ENCODE peak calls at places on chromosomes 13 and 19, in ten cellular contexts. B is COR-L47; A is amniotic epithelial cell; K is AG08395; W is dorsolateral prefrontal cortex; S is CD8-positive, alpha-beta memory T cell; H is NCI-H187; T is NCI-H345; M is B cell; R is CD4-positive, CD25-positive, alpha-beta regulatory T cell. E is an unnamed sample.

GRCh38 chr19:55605207-55605636 is 225 bp upstream of the ZNF865 start:
- DNase-seq in B (peak; percentile 99), A (peak; percentile 93), K (peak; percentile 99), W (peak; percentile 96), S (peak; percentile 98), H (peak; percentile 97), T (peak; percentile 96), M (peak; percentile 97), R (peak; percentile 98), E (peak; percentile 100)

GRCh38 chr13:66826398-66826797 is 403.7 kb downstream of the PCDH9 start:
- DNase-seq in B (no peak), A (no peak), K (no peak), W (no peak), S (no peak), H (no peak), T (no peak), M (no peak), R (no peak), E (no peak)

GRCh38 chr19:36898422-36898821 is 17.7 kb downstream of the ZNF829 start:
- DNase-seq in B (no peak), A (no peak), K (no peak), W (no peak), S (no peak), H (no peak), T (no peak), M (no peak), R (no peak), E (no peak)

GRCh38 chr13:104872153-104872552 is 1663.3 kb downstream of the EFNB2 start:
- DNase-seq in B (no peak), A (no peak), K (no peak), W (no peak), S (no peak), H (no peak), T (no peak), M (no peak), R (no peak), E (no peak)

GRCh38 chr13:31409678-31410356 is 210.0 kb downstream of the B3GLCT start:
- DNase-seq in B (no peak), A (peak; percentile 5), K (no peak), W (no peak), S (no peak), H (no peak), T (no peak), M (no peak), R (no peak), E (no peak)

GRCh38 chr13:94028234-94029145 is 451.0 kb downstream of the DCT start:
- DNase-seq in B (no peak), A (peak; percentile 30), K (no peak), W (no peak), S (no peak), H (no peak), T (no peak), M (no peak), R (no peak), E (peak; percentile 92)

GRCh38 chr13:73989244-73989843 is 144.9 kb downstream of the KLF12 start:
- DNase-seq in B (no peak), A (no peak), K (no peak), W (no peak), S (no peak), H (no peak), T (peak; percentile 8), M (no peak), R (no peak), E (no peak)

GRCh38 chr19:45621389-45621788 is 17.8 kb downstream of the EML2 start:
- DNase-seq in B (no peak), A (no peak), K (no peak), W (no peak), S (no peak), H (no peak), T (no peak), M (no peak), R (no peak), E (no peak)

GRCh38 chr13:100561599-100562204 is 26.9 kb downstream of the GGACT start:
- DNase-seq in B (no peak), A (no peak), K (no peak), W (no peak), S (no peak), H (no peak), T (no peak), M (no peak), R (no peak), E (no peak)

GRCh38 chr19:48424694-48425219 is 21.0 kb upstream of the GRWD1 start:
- DNase-seq in B (no peak), A (peak; percentile 71), K (peak; percentile 54), W (no peak), S (no peak), H (no peak), T (no peak), M (no peak), R (no peak), E (no peak)

GRCh38 chr19:45637890-45638667 is 1.1 kb downstream of the EML2 start:
- DNase-seq in B (no peak), A (peak; percentile 70), K (peak; percentile 26), W (no peak), S (no peak), H (no peak), T (no peak), M (no peak), R (no peak), E (no peak)

GRCh38 chr13:27533155-27533643 is 82.8 kb upstream of the MTIF3 start:
- DNase-seq in B (peak; percentile 68), A (peak; percentile 62), K (peak; percentile 83), W (peak; percentile 87), S (peak; percentile 37), H (no peak), T (peak; percentile 28), M (peak; percentile 59), R (peak; percentile 6), E (peak; percentile 23)

GRCh38 chr13:76792680-76793334 is 93.4 kb downstream of the KCTD12 start:
- DNase-seq in B (no peak), A (peak; percentile 75), K (peak; percentile 80), W (no peak), S (no peak), H (no peak), T (no peak), M (no peak), R (no peak), E (no peak)

GRCh38 chr19:6056801-6057650 is 53.3 kb downstream of the RFX2 start:
- DNase-seq in B (peak; percentile 79), A (peak; percentile 96), K (peak; percentile 87), W (no peak), S (no peak), H (no peak), T (peak; percentile 53), M (no peak), R (no peak), E (no peak)

GRCh38 chr13:45196622-45197021 is 4.2 kb downstream of the KCTD4 start:
- DNase-seq in B (no peak), A (peak; percentile 49), K (peak; percentile 15), W (no peak), S (no peak), H (no peak), T (no peak), M (no peak), R (no peak), E (no peak)

GRCh38 chr13:21671793-21672680 is 1.2 kb downstream of the FGF9 start:
- DNase-seq in B (no peak), A (no peak), K (no peak), W (no peak), S (no peak), H (no peak), T (peak; percentile 30), M (no peak), R (no peak), E (peak; percentile 57)

GRCh38 chr19:40747536-40747935 is 2.7 kb downstream of the ACTMAP start:
- DNase-seq in B (no peak), A (no peak), K (no peak), W (no peak), S (no peak), H (no peak), T (no peak), M (no peak), R (no peak), E (no peak)

GRCh38 chr13:22000191-22000590 is 329.3 kb downstream of the FGF9 start:
- DNase-seq in B (no peak), A (no peak), K (no peak), W (no peak), S (no peak), H (no peak), T (no peak), M (no peak), R (no peak), E (no peak)

GRCh38 chr13:76349700-76350099 is 536.5 kb downstream of the KCTD12 start:
- DNase-seq in B (no peak), A (peak; percentile 9), K (no peak), W (no peak), S (no peak), H (no peak), T (no peak), M (no peak), R (no peak), E (no peak)

GRCh38 chr19:1505991-1506881 is 6.6 kb downstream of the ADAMTSL5 start:
- DNase-seq in B (no peak), A (no peak), K (no peak), W (no peak), S (no peak), H (no peak), T (no peak), M (no peak), R (no peak), E (no peak)

GRCh38 chr19:17673937-17674799 is 14.0 kb downstream of the UNC13A start:
- DNase-seq in B (no peak), A (no peak), K (no peak), W (no peak), S (no peak), H (no peak), T (no peak), M (no peak), R (no peak), E (no peak)

GRCh38 chr13:30803791-30804190 is 68.4 kb downstream of the ALOX5AP start:
- DNase-seq in B (no peak), A (no peak), K (no peak), W (no peak), S (no peak), H (no peak), T (no peak), M (no peak), R (no peak), E (peak; percentile 26)